ENCODE peak calls at places on chromosomes 13 and 19, in eight cellular contexts. J is colonic mucosa, Y is natural killer cell, N is cardiac fibroblast, E is GM10248, R is uterus, G is omental fat pad, L is heart right ventricle. B is an unnamed sample.

GRCh38 chr13:21435710-21436151 is 23.4 kb downstream of the ZDHHC20 start:
- DNase-seq in J (peak; percentile 64), Y (peak; percentile 57), N (peak; percentile 83), E (peak; percentile 65), R (peak; percentile 16), G (no peak), L (peak; percentile 70), B (peak; percentile 35)

GRCh38 chr13:35927554-35927953 is 203.6 kb downstream of the DCLK1 start:
- DNase-seq in J (peak; percentile 20), Y (no peak), N (peak; percentile 69), E (no peak), R (peak; percentile 45), G (no peak), L (peak; percentile 25), B (peak; percentile 5)

GRCh38 chr13:74661851-74662250 is 527.6 kb upstream of the KLF12 start:
- DNase-seq in J (no peak), Y (no peak), N (no peak), E (no peak), R (no peak), G (no peak), L (no peak), B (no peak)

GRCh38 chr13:100156786-100157185 is 67.9 kb downstream of the PCCA start:
- DNase-seq in J (no peak), Y (no peak), N (peak; percentile 13), E (no peak), R (no peak), G (no peak), L (no peak), B (no peak)

GRCh38 chr13:102903659-102904407 is 58.0 kb downstream of the ERCC5 start:
- DNase-seq in J (no peak), Y (no peak), N (peak; percentile 28), E (peak; percentile 20), R (no peak), G (no peak), L (no peak), B (no peak)

GRCh38 chr19:13208964-13209796 is 59.0 kb downstream of the IER2 start:
- DNase-seq in J (no peak), Y (no peak), N (no peak), E (peak; percentile 71), R (no peak), G (no peak), L (no peak), B (no peak)

GRCh38 chr19:16381756-16382401 is 57.3 kb downstream of the KLF2 start:
- DNase-seq in J (no peak), Y (no peak), N (peak; percentile 94), E (no peak), R (peak; percentile 86), G (no peak), L (peak; percentile 93), B (no peak)

GRCh38 chr19:35757231-35757748 is 461 bp upstream of the HSPB6 start:
- DNase-seq in J (peak; percentile 70), Y (no peak), N (peak; percentile 99), E (peak; percentile 25), R (peak; percentile 97), G (peak; percentile 53), L (peak; percentile 90), B (no peak)

GRCh38 chr19:54558339-54558738 is 15.3 kb upstream of the LILRA2 start:
- DNase-seq in J (no peak), Y (no peak), N (no peak), E (no peak), R (no peak), G (no peak), L (no peak), B (no peak)

GRCh38 chr13:110246530-110246929 is 60.4 kb downstream of the COL4A1 start:
- DNase-seq in J (peak; percentile 17), Y (no peak), N (no peak), E (no peak), R (peak; percentile 13), G (no peak), L (no peak), B (no peak)

GRCh38 chr19:7063764-7064418 is 5.4 kb upstream of the MBD3L3 start:
- DNase-seq in J (no peak), Y (no peak), N (no peak), E (no peak), R (no peak), G (no peak), L (no peak), B (no peak)

GRCh38 chr19:17107546-17108452 is 32.2 kb downstream of the MYO9B start:
- DNase-seq in J (peak; percentile 64), Y (no peak), N (peak; percentile 95), E (no peak), R (peak; percentile 95), G (peak; percentile 86), L (peak; percentile 83), B (peak; percentile 71)

GRCh38 chr19:17601683-17602082 is 46.2 kb downstream of the COLGALT1 start:
- DNase-seq in J (no peak), Y (no peak), N (no peak), E (no peak), R (no peak), G (no peak), L (no peak), B (no peak)

GRCh38 chr19:55624109-55625003 is at the start of gene ZNF784:
- DNase-seq in J (peak; percentile 92), Y (peak; percentile 95), N (peak; percentile 96), E (peak; percentile 94), R (peak; percentile 92), G (peak; percentile 93), L (peak; percentile 93), B (peak; percentile 67)
- TF ChIP-seq CTCF in J (no peak), Y (no peak), N (no peak), E (no peak), R (no peak), G (no peak), L (no peak), B (no peak)

DNA sequence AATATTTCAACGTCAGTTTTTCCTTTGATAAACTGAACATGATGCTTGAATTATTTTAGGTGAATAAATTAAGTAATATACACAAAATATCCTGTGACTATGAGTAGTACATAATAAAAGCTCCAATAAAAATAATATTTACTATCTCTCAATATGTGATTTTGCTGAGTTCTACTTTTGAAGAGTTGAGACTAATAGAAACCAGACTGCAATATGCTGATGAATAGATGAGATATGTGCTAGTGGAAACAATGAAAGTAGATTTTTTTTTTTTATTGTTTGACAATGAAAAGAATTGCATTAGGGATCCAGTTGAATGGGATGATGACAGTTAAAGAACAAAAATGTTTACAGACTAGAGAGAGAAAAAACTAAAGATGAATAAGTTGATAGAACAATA is 16.4 kb upstream of the PCDH20 start:
- DNase-seq in J (no peak), Y (no peak), N (no peak), E (no peak), R (no peak), G (no peak), L (no peak), B (no peak)
- TF ChIP-seq CTCF in J (no peak), Y (no peak), N (no peak), E (no peak), R (no peak), G (no peak), L (no peak), B (no peak)

GRCh38 chr13:50055454-50055853 is 40.2 kb downstream of the KCNRG start:
- DNase-seq in J (no peak), Y (no peak), N (no peak), E (no peak), R (no peak), G (no peak), L (no peak), B (no peak)

GRCh38 chr13:50065712-50066111 is 50.5 kb downstream of the KCNRG start:
- DNase-seq in J (no peak), Y (no peak), N (no peak), E (no peak), R (no peak), G (no peak), L (no peak), B (no peak)

GRCh38 chr13:50060718-50061117 is 45.5 kb downstream of the KCNRG start:
- DNase-seq in J (no peak), Y (no peak), N (no peak), E (no peak), R (no peak), G (no peak), L (no peak), B (no peak)
- TF ChIP-seq CTCF in J (no peak), Y (no peak), N (no peak), E (no peak), R (no peak), G (no peak), L (no peak), B (no peak)

DNA sequence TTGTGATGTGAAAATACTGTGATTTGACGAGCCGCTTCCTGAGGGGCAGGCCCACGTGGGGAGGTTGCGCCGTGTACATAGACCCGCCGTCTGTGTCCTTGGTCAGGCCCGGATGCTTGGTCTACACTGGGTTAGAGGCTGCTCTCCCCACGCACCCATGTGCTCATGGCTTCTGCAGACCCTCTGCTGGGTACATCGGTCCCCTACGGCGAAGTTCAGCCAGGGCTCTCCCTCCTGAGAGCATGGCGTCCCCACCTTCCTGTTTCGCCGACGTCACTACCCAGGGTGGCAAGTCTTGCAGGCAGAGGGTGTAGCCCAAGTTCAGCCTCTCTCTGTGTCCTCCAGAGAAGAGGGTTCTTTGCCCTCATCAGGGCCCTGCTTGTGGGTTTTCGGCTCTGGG is 11.0 kb downstream of the COMP start:
- DNase-seq in J (no peak), Y (no peak), N (no peak), E (no peak), R (no peak), G (no peak), L (no peak), B (no peak)
- TF ChIP-seq CTCF in J (no peak), Y (no peak), N (no peak), E (no peak), R (no peak), G (no peak), L (no peak), B (no peak)

GRCh38 chr13:73060251-73061160 is 1.7 kb downstream of the KLF5 start:
- DNase-seq in J (peak; percentile 44), Y (no peak), N (peak; percentile 75), E (no peak), R (peak; percentile 19), G (no peak), L (peak; percentile 31), B (peak; percentile 52)
- TF ChIP-seq CTCF in J (no peak), Y (no peak), N (no peak), E (no peak), R (no peak), G (no peak), L (no peak), B (no peak)

GRCh38 chr19:29121684-29122083 is 91.3 kb downstream of the UQCRFS1 start:
- DNase-seq in J (no peak), Y (no peak), N (no peak), E (no peak), R (no peak), G (no peak), L (no peak), B (no peak)
- TF ChIP-seq CTCF in J (no peak), Y (no peak), N (peak; percentile 53), E (no peak), R (peak; percentile 8), G (no peak), L (peak; percentile 37), B (no peak)

B was measured in HFF-Myc.